ENCODE peak calls at places on chromosomes 4 and X, in eight cellular contexts. One of them, this sample, is unnamed.

GRCh38 chr4:38462659-38463058 is 201.3 kb upstream of the KLF3 start:
- DNase-seq in DND-41: no peak
- DNase-seq in PC-9: no peak
- DNase-seq in GM23248: no peak
- DNase-seq in MM.1S: no peak
- DNase-seq in neural progenitor cell: no peak
- DNase-seq in astrocyte: no peak
- DNase-seq in hepatocyte: no peak
- DNase-seq in this sample: peak

GRCh38 chrX:111102636-111103035 is 6.6 kb downstream of the PAK3 start:
- DNase-seq in DND-41: no peak
- DNase-seq in PC-9: no peak
- DNase-seq in GM23248: no peak
- DNase-seq in MM.1S: no peak
- DNase-seq in neural progenitor cell: no peak
- DNase-seq in astrocyte: no peak
- DNase-seq in hepatocyte: no peak
- DNase-seq in this sample: no peak

GRCh38 chr4:75675004-75675531 is 1.9 kb upstream of the G3BP2 start:
- DNase-seq in DND-41: no peak
- DNase-seq in PC-9: no peak
- DNase-seq in GM23248: no peak
- DNase-seq in MM.1S: no peak
- DNase-seq in neural progenitor cell: no peak
- DNase-seq in astrocyte: no peak
- DNase-seq in hepatocyte: peak
- DNase-seq in this sample: no peak

GRCh38 chrX:111375747-111376146 is 36.2 kb downstream of the DCX start:
- DNase-seq in DND-41: no peak
- DNase-seq in PC-9: no peak
- DNase-seq in GM23248: peak
- DNase-seq in MM.1S: no peak
- DNase-seq in neural progenitor cell: peak
- DNase-seq in astrocyte: no peak
- DNase-seq in hepatocyte: peak
- DNase-seq in this sample: no peak

GRCh38 chr4:60250657-60251056 is 949.5 kb upstream of the ADGRL3 start:
- DNase-seq in DND-41: no peak
- DNase-seq in PC-9: no peak
- DNase-seq in GM23248: no peak
- DNase-seq in MM.1S: no peak
- DNase-seq in neural progenitor cell: no peak
- DNase-seq in astrocyte: no peak
- DNase-seq in hepatocyte: no peak
- DNase-seq in this sample: no peak

GRCh38 chr4:83906561-83906960 is 370.7 kb downstream of the GPAT3 start:
- DNase-seq in DND-41: no peak
- DNase-seq in PC-9: no peak
- DNase-seq in GM23248: peak
- DNase-seq in MM.1S: no peak
- DNase-seq in neural progenitor cell: no peak
- DNase-seq in astrocyte: peak
- DNase-seq in hepatocyte: no peak
- DNase-seq in this sample: no peak

GRCh38 chr4:114208747-114209146 is 229.3 kb upstream of the ARSJ start:
- DNase-seq in DND-41: no peak
- DNase-seq in PC-9: no peak
- DNase-seq in GM23248: peak
- DNase-seq in MM.1S: no peak
- DNase-seq in neural progenitor cell: no peak
- DNase-seq in astrocyte: peak
- DNase-seq in hepatocyte: no peak
- DNase-seq in this sample: peak

GRCh38 chr4:176149680-176150079 is 45.7 kb downstream of the SPATA4 start:
- DNase-seq in DND-41: no peak
- DNase-seq in PC-9: no peak
- DNase-seq in GM23248: peak
- DNase-seq in MM.1S: no peak
- DNase-seq in neural progenitor cell: no peak
- DNase-seq in astrocyte: no peak
- DNase-seq in hepatocyte: no peak
- DNase-seq in this sample: peak

GRCh38 chr4:8641931-8642650 is 49.5 kb downstream of the CPZ start:
- DNase-seq in DND-41: no peak
- DNase-seq in PC-9: peak
- DNase-seq in GM23248: no peak
- DNase-seq in MM.1S: no peak
- DNase-seq in neural progenitor cell: no peak
- DNase-seq in astrocyte: no peak
- DNase-seq in hepatocyte: no peak
- DNase-seq in this sample: no peak

GRCh38 chrX:66074920-66075879 is 35.3 kb upstream of the VSIG4 start:
- DNase-seq in DND-41: peak
- DNase-seq in PC-9: no peak
- DNase-seq in GM23248: no peak
- DNase-seq in MM.1S: no peak
- DNase-seq in neural progenitor cell: no peak
- DNase-seq in astrocyte: no peak
- DNase-seq in hepatocyte: no peak
- DNase-seq in this sample: peak

GRCh38 chrX:118026631-118027030 is 90.0 kb downstream of the KLHL13 start:
- DNase-seq in DND-41: no peak
- DNase-seq in PC-9: no peak
- DNase-seq in GM23248: no peak
- DNase-seq in MM.1S: no peak
- DNase-seq in neural progenitor cell: no peak
- DNase-seq in astrocyte: no peak
- DNase-seq in hepatocyte: no peak
- DNase-seq in this sample: no peak

GRCh38 chr4:41600243-41600642 is 62.3 kb downstream of the LIMCH1 start:
- DNase-seq in DND-41: no peak
- DNase-seq in PC-9: peak
- DNase-seq in GM23248: peak
- DNase-seq in MM.1S: no peak
- DNase-seq in neural progenitor cell: no peak
- DNase-seq in astrocyte: peak
- DNase-seq in hepatocyte: no peak
- DNase-seq in this sample: peak

DNA sequence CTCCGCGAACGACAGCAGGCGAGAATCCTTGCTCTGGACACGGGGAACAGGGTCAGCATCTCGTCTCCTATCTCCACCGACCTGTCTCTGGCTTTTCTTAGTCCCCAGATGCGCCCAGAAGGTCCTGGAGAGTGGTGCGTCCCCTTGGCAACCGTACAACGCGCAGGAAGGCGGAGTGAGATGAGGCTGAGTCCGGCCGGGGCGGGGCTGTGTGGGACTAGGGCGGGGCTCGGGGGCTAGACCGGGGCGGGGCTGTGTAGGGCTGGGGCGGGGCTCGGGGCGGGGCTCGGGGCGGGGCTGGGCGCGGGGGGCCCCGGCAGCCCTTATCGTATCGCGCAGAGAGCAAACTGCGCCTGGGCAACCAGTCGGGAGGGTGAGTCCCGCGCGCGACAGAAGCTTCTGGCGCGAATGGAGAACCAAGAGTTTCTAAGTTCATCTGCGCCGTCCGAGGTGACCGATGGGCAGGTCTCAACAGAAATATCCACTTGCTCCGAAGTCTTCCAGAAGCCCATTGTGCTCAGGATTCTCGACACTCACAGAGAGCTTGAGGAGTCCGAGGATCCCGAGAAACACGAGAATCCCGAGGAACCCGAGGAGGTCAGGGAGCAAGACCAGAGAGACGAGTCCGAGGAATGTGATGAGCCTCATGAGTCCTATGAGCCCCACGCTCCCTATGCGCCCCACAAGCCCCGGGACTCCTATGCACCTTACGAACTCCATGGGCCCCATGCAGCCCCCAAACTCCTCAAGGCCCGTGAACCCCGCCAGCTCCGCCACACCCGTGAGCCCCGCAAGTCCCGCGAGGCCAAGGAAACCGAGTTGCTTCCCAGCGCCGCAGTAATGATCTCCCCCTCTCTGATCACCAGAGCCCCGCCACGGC is 24.9 kb downstream of the ARL9 start:
- DNase-seq in DND-41: no peak
- DNase-seq in PC-9: peak
- DNase-seq in GM23248: peak
- DNase-seq in MM.1S: peak
- DNase-seq in neural progenitor cell: peak
- DNase-seq in astrocyte: peak
- DNase-seq in hepatocyte: peak
- DNase-seq in this sample: peak
- TF ChIP-seq EZH2 in DND-41: no peak
- TF ChIP-seq EZH2 in PC-9: no peak
- TF ChIP-seq EZH2 in GM23248: no peak
- TF ChIP-seq EZH2 in MM.1S: no peak
- TF ChIP-seq EZH2 in neural progenitor cell: no peak
- TF ChIP-seq EZH2 in astrocyte: no peak
- TF ChIP-seq EZH2 in hepatocyte: no peak
- TF ChIP-seq EZH2 in this sample: no peak

GRCh38 chr4:88623097-88623496 is 30.8 kb downstream of the HERC3 start:
- DNase-seq in DND-41: no peak
- DNase-seq in PC-9: peak
- DNase-seq in GM23248: peak
- DNase-seq in MM.1S: no peak
- DNase-seq in neural progenitor cell: no peak
- DNase-seq in astrocyte: peak
- DNase-seq in hepatocyte: peak
- DNase-seq in this sample: peak

GRCh38 chr4:88619973-88620372 is 27.7 kb downstream of the HERC3 start:
- DNase-seq in DND-41: no peak
- DNase-seq in PC-9: no peak
- DNase-seq in GM23248: peak
- DNase-seq in MM.1S: no peak
- DNase-seq in neural progenitor cell: no peak
- DNase-seq in astrocyte: no peak
- DNase-seq in hepatocyte: no peak
- DNase-seq in this sample: no peak

GRCh38 chr4:88616275-88616996 is 24.2 kb downstream of the HERC3 start:
- DNase-seq in DND-41: no peak
- DNase-seq in PC-9: no peak
- DNase-seq in GM23248: peak
- DNase-seq in MM.1S: no peak
- DNase-seq in neural progenitor cell: no peak
- DNase-seq in astrocyte: peak
- DNase-seq in hepatocyte: no peak
- DNase-seq in this sample: peak

GRCh38 chr4:88621763-88622327 is 29.6 kb downstream of the HERC3 start:
- DNase-seq in DND-41: no peak
- DNase-seq in PC-9: no peak
- DNase-seq in GM23248: no peak
- DNase-seq in MM.1S: no peak
- DNase-seq in neural progenitor cell: no peak
- DNase-seq in astrocyte: no peak
- DNase-seq in hepatocyte: no peak
- DNase-seq in this sample: no peak

DNA sequence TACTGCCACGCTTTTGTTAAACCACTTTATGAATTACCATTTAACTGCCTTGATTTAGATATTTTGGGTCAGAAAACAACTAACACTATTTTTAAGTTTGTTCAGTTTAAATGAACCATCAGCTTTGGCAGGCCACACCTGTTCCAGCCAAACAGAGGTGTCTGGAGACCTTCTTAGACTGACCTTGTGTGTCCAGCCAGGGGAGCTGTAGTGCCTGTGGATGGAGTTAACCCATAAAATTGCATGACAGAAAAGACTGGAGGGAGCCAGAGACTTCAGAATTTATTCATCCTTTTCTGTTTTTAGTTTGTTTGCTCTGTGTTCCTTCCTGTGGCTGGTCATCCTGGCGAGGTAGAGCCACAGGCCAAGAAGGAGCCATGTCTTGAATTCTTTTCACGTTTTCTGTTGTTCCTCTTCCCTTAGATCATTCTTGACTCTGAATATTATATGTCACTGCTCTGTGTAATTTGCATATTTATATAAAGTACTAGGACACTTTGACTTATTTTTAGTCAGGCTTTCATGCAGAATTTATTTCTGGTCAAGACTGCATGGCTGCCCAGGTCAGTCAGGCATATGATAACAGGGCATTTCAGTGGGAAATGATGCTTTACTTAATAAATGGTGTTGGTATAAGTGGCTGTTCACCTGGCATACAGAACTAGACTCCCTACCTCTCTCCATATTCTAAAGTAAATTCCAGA is 26.7 kb downstream of the HERC3 start:
- DNase-seq in DND-41: no peak
- DNase-seq in PC-9: no peak
- DNase-seq in GM23248: no peak
- DNase-seq in MM.1S: no peak
- DNase-seq in neural progenitor cell: no peak
- DNase-seq in astrocyte: no peak
- DNase-seq in hepatocyte: no peak
- DNase-seq in this sample: no peak
- H3K4me3 ChIP-seq in DND-41: no peak
- H3K4me3 ChIP-seq in PC-9: no peak
- H3K4me3 ChIP-seq in GM23248: no peak
- H3K4me3 ChIP-seq in MM.1S: no peak
- H3K4me3 ChIP-seq in neural progenitor cell: no peak
- H3K4me3 ChIP-seq in astrocyte: no peak
- H3K4me3 ChIP-seq in hepatocyte: no peak
- H3K4me3 ChIP-seq in this sample: no peak

DNA sequence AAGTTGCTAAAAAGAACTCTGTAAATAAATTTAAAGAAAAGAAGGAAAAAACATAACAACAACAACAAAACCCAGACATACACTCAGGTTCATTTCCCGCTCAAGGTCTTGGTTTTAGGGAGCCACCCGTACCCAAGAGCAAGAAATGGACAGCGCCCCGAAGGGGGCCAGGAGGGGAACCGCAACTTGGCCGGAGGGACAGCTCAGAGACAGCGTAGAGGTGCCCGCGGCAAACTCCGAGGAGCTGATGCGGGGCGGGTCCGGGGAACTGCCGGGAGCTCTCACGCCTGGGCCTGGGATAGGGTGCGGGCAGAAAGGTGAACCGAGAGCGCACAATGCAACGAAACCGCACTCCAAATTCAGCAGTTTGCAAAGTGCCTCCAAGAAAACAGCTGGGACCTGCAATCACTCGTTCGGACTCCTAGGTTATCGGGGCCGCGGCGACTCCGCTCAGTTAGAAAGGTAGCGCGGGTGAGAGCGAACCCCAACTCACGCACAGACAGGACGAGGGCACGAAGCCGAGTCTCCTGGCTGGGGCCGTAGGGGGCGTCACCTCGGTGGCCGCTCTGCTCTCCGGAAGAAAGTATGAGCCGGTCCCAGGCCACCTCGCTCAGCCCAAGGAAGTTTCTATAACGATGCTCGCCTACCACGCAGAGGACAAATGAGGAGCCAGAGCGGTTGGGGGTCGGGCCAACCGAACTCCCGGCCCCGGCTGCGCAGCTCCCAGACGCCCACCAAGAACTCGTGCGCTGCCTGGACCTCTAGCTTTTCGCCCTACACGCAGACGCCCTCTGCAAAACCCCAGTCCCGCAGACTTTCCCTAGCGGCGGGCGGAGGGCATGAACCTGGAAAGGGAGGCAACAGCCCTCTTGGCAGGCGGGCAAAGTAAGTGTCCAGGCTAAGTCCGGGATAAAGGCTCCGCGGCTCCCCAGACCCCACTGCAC is 1.4 kb downstream of the NDNF start:
- DNase-seq in DND-41: no peak
- DNase-seq in PC-9: no peak
- DNase-seq in GM23248: peak
- DNase-seq in MM.1S: peak
- DNase-seq in neural progenitor cell: peak
- DNase-seq in astrocyte: no peak
- DNase-seq in hepatocyte: peak
- DNase-seq in this sample: no peak
- TF ChIP-seq EZH2 in DND-41: no peak
- TF ChIP-seq EZH2 in PC-9: no peak
- TF ChIP-seq EZH2 in GM23248: no peak
- TF ChIP-seq EZH2 in MM.1S: no peak
- TF ChIP-seq EZH2 in neural progenitor cell: peak
- TF ChIP-seq EZH2 in astrocyte: peak
- TF ChIP-seq EZH2 in hepatocyte: peak
- TF ChIP-seq EZH2 in this sample: no peak

GRCh38 chr4:183798921-183799307 is 106.2 kb upstream of the STOX2 start:
- DNase-seq in DND-41: no peak
- DNase-seq in PC-9: no peak
- DNase-seq in GM23248: no peak
- DNase-seq in MM.1S: no peak
- DNase-seq in neural progenitor cell: peak
- DNase-seq in astrocyte: no peak
- DNase-seq in hepatocyte: peak
- DNase-seq in this sample: no peak
- H3K4me3 ChIP-seq in DND-41: no peak
- H3K4me3 ChIP-seq in PC-9: peak
- H3K4me3 ChIP-seq in GM23248: no peak
- H3K4me3 ChIP-seq in MM.1S: no peak
- H3K4me3 ChIP-seq in neural progenitor cell: peak
- H3K4me3 ChIP-seq in astrocyte: no peak
- H3K4me3 ChIP-seq in hepatocyte: no peak
- H3K4me3 ChIP-seq in this sample: no peak